ENCODE peak calls at places on chromosome 18, in six cellular contexts. O is fibroblast of mammary gland; E is AG20443; J is RCC 7860; F is cardiac septum; C is activated CD4-positive, alpha-beta T cell treated with anti-CD3 and anti-CD28 coated beads, Interleukin-2, amount 10 ng/mL, durations not matched to agents 7 days and 5 days. P is an unnamed sample.

GRCh38 chr18:9474103-9474982 is 970 bp upstream of the RALBP1 start:
- DNase-seq in O (peak; percentile 77), C (peak; percentile 11), E (peak; percentile 90), J (peak; percentile 57), F (no peak), P (no peak)

GRCh38 chr18:62979172-62979571 is 263.8 kb downstream of the PHLPP1 start:
- DNase-seq in J (no peak), E (peak; percentile 55), F (no peak), C (no peak), O (peak; percentile 90), P (no peak)

GRCh38 chr18:53838796-53839195 is 385.7 kb downstream of the MBD2 start:
- DNase-seq in O (no peak), E (no peak), C (no peak), F (no peak), J (no peak), P (no peak)

GRCh38 chr18:26103579-26103978 is 13.2 kb upstream of the SS18 start:
- DNase-seq in C (peak; percentile 36), F (no peak), O (no peak), E (no peak), J (no peak), P (no peak)

GRCh38 chr18:58391932-58392331 is 237.0 kb downstream of the ALPK2 start:
- DNase-seq in C (no peak), O (no peak), E (no peak), F (no peak), J (no peak), P (peak; percentile 38)

GRCh38 chr18:13834501-13835015 is 10.6 kb downstream of the MC5R start:
- DNase-seq in O (no peak), C (no peak), F (no peak), J (no peak), E (no peak), P (no peak)

GRCh38 chr18:28511421-28511821 is 334.5 kb upstream of the CDH2 start:
- DNase-seq in J (no peak), E (no peak), C (no peak), F (no peak), O (no peak), P (peak; percentile 53)

GRCh38 chr18:50507120-50507590 is 52.7 kb upstream of the MAPK4 start:
- DNase-seq in E (peak; percentile 47), J (no peak), O (peak; percentile 27), C (no peak), F (no peak), P (peak; percentile 82)

GRCh38 chr18:30387401-30387800 is 655.1 kb downstream of the DSC3 start:
- DNase-seq in E (no peak), O (no peak), F (no peak), C (no peak), J (no peak), P (no peak)